ENCODE peak calls at places on chromosomes 12 and 14, in seven cellular contexts. Y is heart left ventricle, T is tibial nerve, G is SK-N-SH, V is aorta, D is psoas muscle, N is testis. F is an unnamed sample. For H3K4me1, the result is how much of the 10 kb centered on the place peaks cover.

GRCh38 chr14:74574092-74574438 is 38.0 kb downstream of the LTBP2 start:
- DNase-seq in Y (no peak), T (no peak), G (no peak), V (no peak), D (no peak), N (no peak), F (no peak)

GRCh38 chr14:33528655-33529054 is 422.2 kb downstream of the EGLN3 start:
- DNase-seq in Y (no peak), T (no peak), G (no peak), V (no peak), D (no peak), N (no peak), F (no peak)

GRCh38 chr14:99564256-99564902 is 39.6 kb downstream of the CCDC85C start:
- DNase-seq in Y (no peak), T (peak), G (peak), V (no peak), D (no peak), N (peak), F (peak)

GRCh38 chr12:127642208-127642607 is 624.8 kb upstream of the TMEM132C start:
- DNase-seq in Y (no peak), T (no peak), G (no peak), V (no peak), D (no peak), N (no peak), F (no peak)

GRCh38 chr12:53737951-53738833 is 10.9 kb upstream of the CALCOCO1 start:
- DNase-seq in Y (no peak), T (no peak), G (peak), V (no peak), D (no peak), N (peak), F (no peak)

GRCh38 chr14:47993883-47994282 is 318.5 kb upstream of the MDGA2 start:
- DNase-seq in Y (no peak), T (no peak), G (no peak), V (no peak), D (no peak), N (no peak), F (no peak)

GRCh38 chr14:68794130-68794855 is 1.4 kb upstream of the ZFP36L1 start:
- DNase-seq in Y (peak), T (peak), G (peak), V (peak), D (peak), N (peak), F (peak)

GRCh38 chr12:42643881-42644579 is 54.5 kb upstream of the PRICKLE1 start:
- DNase-seq in Y (no peak), T (no peak), G (peak), V (no peak), D (no peak), N (no peak), F (no peak)

GRCh38 chr12:109797905-109798669 is 35.1 kb downstream of the TRPV4 start:
- DNase-seq in Y (no peak), T (no peak), G (peak), V (no peak), D (no peak), N (peak), F (no peak)

GRCh38 chr14:78164226-78164853 is 5.8 kb upstream of the NRXN3 start:
- DNase-seq in Y (no peak), T (no peak), G (peak), V (no peak), D (no peak), N (peak), F (no peak)

GRCh38 chr12:51752490-51752889 is 96.0 kb downstream of the FIGNL2 start:
- DNase-seq in Y (peak), T (peak), G (no peak), V (no peak), D (peak), N (peak), F (peak)

GRCh38 chr14:104517426-104517825 is 62.1 kb upstream of the C14orf180 start:
- DNase-seq in Y (no peak), T (no peak), G (no peak), V (no peak), D (no peak), N (peak), F (no peak)

GRCh38 chr14:103811189-103811588 is 36.2 kb downstream of the PPP1R13B start:
- DNase-seq in Y (no peak), T (no peak), G (no peak), V (no peak), D (no peak), N (no peak), F (no peak)

GRCh38 chr14:72535485-72535884 is 358.4 kb downstream of the DPF3 start:
- DNase-seq in Y (no peak), T (no peak), G (no peak), V (no peak), D (no peak), N (no peak), F (no peak)

GRCh38 chr14:54567224-54567633 is 301 bp downstream of the SAMD4A start:
- DNase-seq in Y (no peak), T (no peak), G (peak), V (peak), D (no peak), N (peak), F (no peak)

GRCh38 chr12:52119398-52120254 is 40.1 kb downstream of the SMIM41 start:
- DNase-seq in Y (no peak), T (no peak), G (peak), V (no peak), D (no peak), N (peak), F (peak)

GRCh38 chr12:123546281-123546680 is 12.8 kb upstream of the RILPL1 start:
- DNase-seq in Y (no peak), T (no peak), G (no peak), V (no peak), D (no peak), N (no peak), F (no peak)

GRCh38 chr14:47186491-47186890 is 488.9 kb downstream of the MDGA2 start:
- DNase-seq in Y (no peak), T (no peak), G (no peak), V (no peak), D (no peak), N (no peak), F (no peak)

GRCh38 chr14:59688224-59689170 is 111.9 kb upstream of the CCDC175 start:
- DNase-seq in Y (no peak), T (no peak), G (peak), V (no peak), D (no peak), N (peak), F (peak)

GRCh38 chr14:91249841-91250616 is 5.5 kb upstream of the GPR68 start:
- DNase-seq in Y (no peak), T (no peak), G (peak), V (no peak), D (no peak), N (no peak), F (peak)

GRCh38 chr12:44369967-44370366 is 506.1 kb downstream of the NELL2 start:
- DNase-seq in Y (no peak), T (no peak), G (no peak), V (no peak), D (no peak), N (no peak), F (no peak)

GRCh38 chr12:6215932-6216494 is 15.8 kb downstream of the CD9 start:
- DNase-seq in Y (peak), T (peak), G (no peak), V (peak), D (peak), N (peak), F (peak)

GRCh38 chr12:131091413-131091975 is 137.8 kb downstream of the ADGRD1 start:
- DNase-seq in Y (no peak), T (peak), G (no peak), V (peak), D (no peak), N (peak), F (no peak)

GRCh38 chr14:35368993-35369392 is 35.6 kb downstream of the NFKBIA start:
- DNase-seq in Y (no peak), T (no peak), G (no peak), V (peak), D (peak), N (no peak), F (no peak)

DNA sequence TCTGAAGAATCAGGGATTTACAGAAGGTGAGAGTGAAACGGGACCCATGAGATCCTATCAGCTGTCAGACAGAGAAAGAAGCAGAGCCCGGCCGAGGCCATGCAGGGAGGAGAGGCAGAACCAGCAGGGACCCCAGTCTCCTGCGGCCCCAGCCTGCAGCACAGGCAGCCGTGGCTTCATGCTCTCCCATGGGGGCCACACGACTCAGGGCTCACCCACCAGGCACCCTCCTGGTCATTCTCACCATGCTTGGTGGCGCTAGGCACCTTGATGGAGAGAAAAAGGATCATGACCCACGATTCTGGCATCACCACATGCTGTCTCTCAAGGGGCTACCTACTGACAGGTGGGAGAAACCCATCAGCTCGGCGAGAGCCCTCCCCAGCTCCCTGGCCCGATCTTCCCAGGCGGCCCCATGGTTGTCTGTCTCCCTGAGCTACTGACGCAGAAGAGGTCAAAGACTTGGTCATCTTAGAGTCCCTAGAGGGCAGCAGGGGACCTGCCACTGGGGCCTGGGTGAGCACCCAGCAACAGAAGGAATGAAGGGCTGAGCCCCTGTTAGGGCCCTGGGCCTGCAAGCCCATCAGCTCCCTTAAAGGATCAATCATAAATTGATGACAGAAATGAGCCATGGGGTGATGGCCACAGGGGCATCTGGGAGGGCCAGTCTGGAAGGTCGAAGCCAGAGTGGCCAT is 58.0 kb downstream of the ITPK1 start:
- DNase-seq in Y (no peak), T (no peak), G (no peak), V (no peak), D (no peak), N (no peak), F (peak)
- H3K27ac ChIP-seq in Y (no peak), T (peak), G (no peak), V (no peak), D (no peak), N (no peak), F (no peak)

DNA sequence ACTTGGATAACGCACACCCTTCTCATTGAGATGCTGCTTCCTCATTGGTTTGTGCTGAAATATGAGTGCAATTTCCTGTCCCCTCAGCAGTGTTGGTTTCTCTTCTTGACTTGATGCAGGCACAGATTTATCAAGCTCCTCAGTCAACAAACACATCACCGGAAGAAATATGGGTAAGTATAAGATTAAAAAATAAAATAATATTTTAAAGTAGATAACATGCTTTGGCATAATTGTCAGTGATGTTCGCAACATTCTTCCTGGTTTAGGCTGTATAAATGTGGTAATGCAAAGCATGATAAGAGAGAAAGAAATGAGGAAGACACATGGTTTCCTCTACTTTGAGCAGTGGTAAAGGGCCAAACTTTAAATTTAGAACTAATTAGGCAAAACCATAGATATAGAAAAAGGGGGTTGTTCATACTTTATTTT is at the start of gene GPR65:
- DNase-seq in Y (no peak), T (no peak), G (no peak), V (no peak), D (no peak), N (no peak), F (no peak)
- H3K4me1 ChIP-seq in Y (under half), T (under half), G (under half), V (under half), D (under half), N (under half), F (under half)

GRCh38 chr14:23126548-23127278 is 7.7 kb upstream of the CEBPE start:
- DNase-seq in Y (no peak), T (no peak), G (no peak), V (peak), D (peak), N (no peak), F (no peak)
- H3K27ac ChIP-seq in Y (no peak), T (peak), G (no peak), V (no peak), D (peak), N (no peak), F (no peak)

GRCh38 chr12:47807338-47807737 is 12.4 kb downstream of the HDAC7 start:
- DNase-seq in Y (peak), T (no peak), G (no peak), V (no peak), D (no peak), N (peak), F (peak)
- H3K4me1 ChIP-seq in Y (half or more), T (half or more), G (half or more), V (under half), D (half or more), N (half or more), F (half or more)

GRCh38 chr14:44396226-44396625 is 110.9 kb downstream of the FSCB start:
- DNase-seq in Y (no peak), T (no peak), G (no peak), V (no peak), D (no peak), N (no peak), F (no peak)

GRCh38 chr14:44392984-44393383 is 114.1 kb downstream of the FSCB start:
- DNase-seq in Y (no peak), T (no peak), G (no peak), V (no peak), D (no peak), N (no peak), F (no peak)
- H3K27ac ChIP-seq in Y (no peak), T (no peak), G (no peak), V (no peak), D (no peak), N (no peak), F (no peak)

DNA sequence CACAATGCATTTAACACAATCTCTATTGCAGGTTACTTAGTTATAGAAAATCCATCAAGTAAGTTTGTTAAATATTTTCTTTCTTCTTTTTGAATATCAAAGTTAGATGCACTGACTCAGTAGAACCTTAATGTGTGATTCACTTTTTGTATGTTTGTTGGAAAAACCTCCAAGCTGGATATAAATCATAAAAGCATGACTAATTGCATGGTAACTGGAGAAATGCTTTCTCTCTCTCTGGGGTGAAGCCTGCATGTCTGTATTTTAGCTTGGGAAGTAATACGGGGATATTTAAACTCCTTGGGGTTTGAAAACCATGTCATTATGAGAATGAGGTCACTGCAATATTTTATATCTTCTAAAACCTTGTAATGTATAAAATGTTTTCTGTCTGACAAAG is 58.6 kb upstream of the MYF6 start:
- DNase-seq in Y (no peak), T (no peak), G (no peak), V (no peak), D (no peak), N (no peak), F (no peak)
- H3K4me1 ChIP-seq in Y (under half), T (under half), G (under half), V (under half), D (under half), N (under half), F (under half)

GRCh38 chr12:61095131-61095530 is 1165.1 kb upstream of the USP15 start:
- DNase-seq in Y (no peak), T (no peak), G (no peak), V (no peak), D (no peak), N (no peak), F (no peak)
- H3K27ac ChIP-seq in Y (no peak), T (no peak), G (no peak), V (no peak), D (no peak), N (no peak), F (no peak)

DNA sequence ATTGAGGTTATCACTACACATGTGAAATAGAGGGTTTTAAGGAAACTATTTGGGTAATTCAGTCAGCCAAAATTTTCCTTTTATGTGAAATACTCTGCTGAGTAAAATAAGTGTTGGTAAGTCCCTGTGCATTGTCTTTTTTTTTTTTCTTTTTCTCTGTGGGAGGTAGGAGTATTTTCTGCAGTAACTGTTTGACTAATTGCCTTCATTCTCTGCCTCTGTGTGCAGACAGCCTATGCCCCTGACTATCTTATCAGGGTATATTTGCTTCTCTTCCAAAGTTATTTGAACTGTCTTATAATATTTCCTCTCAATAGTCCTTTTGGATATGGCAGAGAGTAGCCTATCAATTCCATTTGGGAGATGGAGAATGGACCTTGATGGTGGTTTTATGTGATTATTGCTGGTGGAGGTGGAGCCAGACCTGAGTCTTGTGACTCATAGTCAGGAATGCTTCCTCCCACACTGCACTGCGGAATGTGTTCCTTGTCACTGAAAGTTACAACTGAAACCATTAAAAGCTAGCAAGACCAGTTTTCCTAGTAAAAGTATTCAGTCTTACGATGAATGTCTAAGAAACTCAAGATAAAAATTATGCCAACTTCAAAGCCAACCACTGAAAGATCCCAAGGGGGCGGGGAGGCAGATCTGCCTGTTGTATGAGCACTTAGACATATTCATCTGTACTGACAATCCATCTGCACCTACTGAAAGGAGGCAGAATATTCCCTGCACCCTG is 40.9 kb upstream of the STXBP6 start:
- DNase-seq in Y (no peak), T (no peak), G (no peak), V (no peak), D (no peak), N (peak), F (no peak)
- H3K4me1 ChIP-seq in Y (under half), T (under half), G (under half), V (under half), D (under half), N (under half), F (under half)